ENCODE peak calls at places on chromosomes 2 and 18, in seven cellular contexts. V, H, K, N, Z, D and J are unnamed samples.

GRCh38 chr2:68423966-68424650 is 43.0 kb downstream of the FBXO48 start:
- DNase-seq in K (no peak), N (no peak), V (no peak), H (no peak), Z (no peak), D (no peak), J (no peak)

GRCh38 chr18:54684786-54685185 is 93.7 kb downstream of the DYNAP start:
- DNase-seq in Z (no peak), H (no peak), K (peak; percentile 66), D (no peak), V (peak; percentile 22), N (peak; percentile 21), J (no peak)

GRCh38 chr2:109614715-109615636 is 812 bp downstream of the SOWAHC start:
- DNase-seq in V (peak; percentile 29), K (no peak), H (no peak), Z (no peak), N (peak; percentile 12), D (no peak), J (no peak)

GRCh38 chr2:18311413-18311812 is 249.0 kb downstream of the RDH14 start:
- DNase-seq in V (no peak), D (peak; percentile 30), H (no peak), K (no peak), N (no peak), Z (no peak), J (no peak)

GRCh38 chr2:234681206-234681605 is 184.3 kb upstream of the ARL4C start:
- DNase-seq in Z (no peak), H (no peak), N (peak; percentile 12), D (no peak), V (no peak), K (no peak), J (no peak)

GRCh38 chr2:72915076-72915906 is 2.0 kb upstream of the EMX1 start:
- DNase-seq in D (no peak), H (no peak), N (no peak), V (no peak), Z (no peak), K (no peak), J (no peak)

GRCh38 chr2:214019973-214020345 is 390.9 kb upstream of the VWC2L start:
- DNase-seq in H (no peak), N (no peak), K (peak; percentile 1), Z (no peak), D (no peak), V (no peak), J (no peak)

GRCh38 chr18:31688601-31689000 is 4.2 kb upstream of the B4GALT6 start:
- DNase-seq in N (no peak), V (no peak), K (no peak), D (no peak), Z (no peak), H (no peak), J (no peak)

GRCh38 chr2:102224824-102225739 is 38.3 kb downstream of the IL1RL2 start:
- DNase-seq in D (no peak), N (no peak), V (no peak), H (no peak), Z (no peak), K (no peak), J (no peak)

GRCh38 chr2:120596990-120597594 is 138.6 kb upstream of the GLI2 start:
- DNase-seq in D (no peak), V (no peak), N (peak; percentile 30), H (no peak), K (peak; percentile 56), Z (no peak), J (no peak)

GRCh38 chr2:54839526-54840255 is 116.2 kb downstream of the EML6 start:
- DNase-seq in H (no peak), V (no peak), N (no peak), K (no peak), D (no peak), Z (no peak), J (no peak)

GRCh38 chr2:113760400-113760799 is 4.0 kb upstream of the SLC35F5 start:
- DNase-seq in Z (no peak), V (no peak), H (no peak), D (no peak), N (peak; percentile 83), K (peak; percentile 55), J (no peak)

GRCh38 chr2:216691210-216691741 is 4.1 kb downstream of the IGFBP5 start:
- DNase-seq in V (no peak), D (peak; percentile 86), H (no peak), Z (no peak), N (peak; percentile 81), K (peak; percentile 79), J (peak; percentile 60)